ENCODE peak calls at places on chromosomes 6 and 20, in six cellular contexts. W is cardiac muscle cell, K is small intestine, N is psoas muscle, B is stomach, O is lung. L is an unnamed sample.

GRCh38 chr6:154766993-154767392 is 33.8 kb downstream of the SCAF8 start:
- DNase-seq in K (no peak), B (no peak), W (peak; percentile 33), O (no peak), N (no peak), L (no peak)

GRCh38 chr6:168064226-168064807 is 14.7 kb downstream of the FRMD1 start:
- DNase-seq in K (no peak), W (no peak), B (no peak), O (no peak), N (no peak), L (no peak)

GRCh38 chr6:99589290-99589672 is 17.4 kb upstream of the PRDM13 start:
- DNase-seq in K (no peak), B (no peak), W (no peak), O (no peak), N (no peak), L (no peak)

GRCh38 chr6:170529839-170530520 is 23.1 kb downstream of the PSMB1 start:
- DNase-seq in W (peak; percentile 83), O (peak; percentile 70), K (peak; percentile 75), B (peak; percentile 83), N (peak; percentile 86), L (peak; percentile 81)

GRCh38 chr20:10280016-10280908 is 61.6 kb downstream of the SNAP25 start:
- DNase-seq in K (no peak), B (no peak), N (no peak), W (peak; percentile 55), O (no peak), L (no peak)

GRCh38 chr6:89927788-89928565 is 33.7 kb downstream of the GJA10 start:
- DNase-seq in W (peak; percentile 45), B (no peak), O (no peak), N (no peak), K (no peak), L (no peak)

GRCh38 chr6:168841609-168842278 is 400.8 kb downstream of the SMOC2 start:
- DNase-seq in B (no peak), K (no peak), O (no peak), N (no peak), W (no peak), L (no peak)

GRCh38 chr6:100366419-100366818 is 98.3 kb downstream of the SIM1 start:
- DNase-seq in K (no peak), O (no peak), W (peak; percentile 45), B (no peak), N (no peak), L (no peak)

GRCh38 chr6:139970591-139970991 is 596.1 kb upstream of the CITED2 start:
- DNase-seq in O (no peak), W (peak; percentile 42), K (no peak), N (no peak), B (no peak), L (no peak)

GRCh38 chr20:51586005-51586440 is 43.5 kb upstream of the NFATC2 start:
- DNase-seq in B (no peak), W (peak; percentile 77), O (no peak), K (no peak), N (no peak), L (no peak)
- H3K4me1 ChIP-seq in B (no peaks in the 10 kb centered on the region), W (peaks cover 7% of the 10 kb centered on the region), O (peaks cover 3% of the 10 kb centered on the region), K (no peaks in the 10 kb centered on the region), N (no peaks in the 10 kb centered on the region), L (no peaks in the 10 kb centered on the region)

GRCh38 chr20:63955281-63955845 is 853 bp downstream of the UCKL1 start:
- DNase-seq in N (no peak), O (no peak), W (peak; percentile 22), K (peak; percentile 56), B (no peak), L (no peak)

GRCh38 chr20:63957690-63958441 is 1.6 kb upstream of the UCKL1 start:
- DNase-seq in B (peak; percentile 71), N (peak; percentile 67), W (peak; percentile 67), O (no peak), K (peak; percentile 92), L (peak; percentile 56)

GRCh38 chr20:63955846-63956663 is at the start of gene UCKL1:
- DNase-seq in W (peak; percentile 95), O (peak; percentile 89), K (peak; percentile 87), B (peak; percentile 94), N (peak; percentile 97), L (peak; percentile 93)

GRCh38 chr20:63957004-63957689 is 931 bp upstream of the UCKL1 start:
- DNase-seq in O (peak; percentile 64), K (peak; percentile 82), B (peak; percentile 71), W (peak; percentile 74), N (peak; percentile 82), L (peak; percentile 60)

DNA sequence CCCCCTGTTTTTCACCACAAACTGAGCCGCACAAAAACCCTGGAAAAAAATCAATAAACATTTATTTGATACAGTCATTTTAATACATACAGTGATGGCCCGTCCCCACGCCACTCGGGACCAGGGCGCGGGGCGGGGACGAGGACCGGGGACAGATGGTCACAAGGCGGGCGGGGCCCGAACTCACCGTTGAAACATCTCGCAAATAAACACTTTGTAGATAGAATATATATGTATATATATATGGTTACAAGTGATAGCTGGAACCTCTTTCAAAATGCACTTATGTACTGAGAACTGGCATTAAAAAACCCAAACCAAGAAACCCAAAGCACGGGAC is 418 bp upstream of the UCKL1 start:
- DNase-seq in W (no peak), B (no peak), N (no peak), O (no peak), K (no peak), L (no peak)
- H3K4me3 ChIP-seq in W (peak overlapping the region; percentile 40), B (peak overlapping the region; percentile 85), N (peak overlapping the region; percentile 100), O (peak overlapping the region; percentile 38), K (peak overlapping the region; percentile 49), L (peak overlapping the region; percentile 26)

GRCh38 chr6:40569162-40569920 is 17.8 kb downstream of the LRFN2 start:
- DNase-seq in B (no peak), O (no peak), K (no peak), N (no peak), W (no peak), L (no peak)
- H3K4me1 ChIP-seq in B (no peaks in the 10 kb centered on the region), O (no peaks in the 10 kb centered on the region), K (no peaks in the 10 kb centered on the region), N (no peaks in the 10 kb centered on the region), W (no peaks in the 10 kb centered on the region), L (no peaks in the 10 kb centered on the region)

DNA sequence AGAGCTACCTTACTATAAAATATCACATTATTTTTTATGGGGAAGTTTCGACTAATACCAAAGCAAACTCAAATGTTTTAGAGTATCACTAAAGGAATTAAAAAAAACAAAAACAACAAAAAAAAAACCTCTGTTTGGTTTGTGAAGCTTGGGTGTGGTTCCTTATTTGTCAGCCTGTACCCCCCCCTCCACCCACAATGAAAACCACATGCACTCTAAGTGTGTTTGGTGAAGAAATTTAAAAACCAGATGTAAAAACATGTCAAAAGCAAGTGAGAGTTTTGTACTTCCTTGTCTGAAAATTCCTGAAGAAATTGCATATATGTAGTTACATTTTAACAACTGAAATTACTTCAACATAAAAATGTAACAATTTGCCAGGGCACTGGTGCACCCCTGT is 3.1 kb downstream of the STK38 start:
- DNase-seq in W (peak; percentile 13), B (no peak), O (no peak), K (peak; percentile 36), N (no peak), L (no peak)
- H3K4me3 ChIP-seq in W (no peak overlapping the region), B (no peak overlapping the region), O (no peak overlapping the region), K (peak overlapping the region; percentile 36), N (no peak overlapping the region), L (no peak overlapping the region)

L was measured in HAP-1.